ENCODE peak calls at places on chromosomes 7 and 10, in four cellular contexts. D is GM23248, V is PC-9, T is H9. L is an unnamed sample.

GRCh38 chr7:39306028-39306570 is 260.1 kb upstream of the YAE1 start:
- DNase-seq in T (no peak), V (no peak), D (peak), L (no peak)

GRCh38 chr10:92204238-92204637 is 86.6 kb downstream of the CPEB3 start:
- DNase-seq in V (no peak), D (no peak), T (no peak), L (no peak)

GRCh38 chr10:93599778-93600177 is 1.3 kb downstream of the RBP4 start:
- DNase-seq in T (no peak), V (no peak), D (no peak), L (no peak)

GRCh38 chr10:127196955-127197432 is 603 bp upstream of the INSYN2A start:
- DNase-seq in V (no peak), T (no peak), D (no peak), L (peak)

GRCh38 chr10:95434583-95434982 is 126.6 kb downstream of the SORBS1 start:
- DNase-seq in T (no peak), D (no peak), V (no peak), L (no peak)

GRCh38 chr7:98678215-98678614 is 61.1 kb downstream of the NPTX2 start:
- DNase-seq in D (no peak), V (no peak), T (no peak), L (no peak)

GRCh38 chr7:4273566-4274230 is 408.4 kb upstream of the FOXK1 start:
- DNase-seq in V (no peak), D (no peak), T (no peak), L (no peak)

GRCh38 chr7:64893401-64893800 is 9.7 kb upstream of the ZNF273 start:
- DNase-seq in T (no peak), D (no peak), V (no peak), L (no peak)

GRCh38 chr10:77524300-77524711 is 113.3 kb downstream of the KCNMA1 start:
- DNase-seq in T (no peak), D (peak), V (no peak), L (peak)

GRCh38 chr7:87797798-87798403 is 78.3 kb downstream of the SLC25A40 start:
- DNase-seq in V (peak), D (peak), T (no peak), L (peak)

GRCh38 chr10:90589825-90590224 is 268.0 kb downstream of the HTR7 start:
- DNase-seq in D (no peak), T (no peak), V (no peak), L (no peak)

GRCh38 chr7:44275146-44275545 is 50.2 kb downstream of the CAMK2B start:
- DNase-seq in T (no peak), V (no peak), D (no peak), L (no peak)

GRCh38 chr7:78769551-78770101 is 683.8 kb downstream of the MAGI2 start:
- DNase-seq in D (peak), T (no peak), V (no peak), L (no peak)

GRCh38 chr7:42236266-42237161 is 495 bp downstream of the GLI3 start:
- DNase-seq in V (no peak), T (peak), D (peak), L (peak)

GRCh38 chr10:71684356-71685173 is 35.0 kb downstream of the C10orf105 start:
- DNase-seq in D (peak), T (no peak), V (no peak), L (no peak)

GRCh38 chr7:93715234-93715633 is 140.7 kb upstream of the CALCR start:
- DNase-seq in T (peak), V (no peak), D (peak), L (peak)

GRCh38 chr7:140312141-140312846 is 86.0 kb downstream of the SLC37A3 start:
- DNase-seq in D (no peak), T (no peak), V (no peak), L (no peak)

GRCh38 chr7:48109848-48110663 is 21.0 kb downstream of the UPP1 start:
- DNase-seq in T (peak), D (peak), V (peak), L (peak)

GRCh38 chr7:31882187-31882586 is 188.0 kb downstream of the PDE1C start:
- DNase-seq in D (peak), T (peak), V (no peak), L (peak)

GRCh38 chr10:15704581-15704968 is 15.1 kb downstream of the ITGA8 start:
- DNase-seq in T (no peak), V (no peak), D (no peak), L (peak)

GRCh38 chr7:80014507-80014906 is 120.1 kb upstream of the GNAI1 start:
- DNase-seq in V (no peak), T (no peak), D (peak), L (peak)
- H3K4me2 ChIP-seq in V (peak), T (peak), D (no peak), L (no peak)

GRCh38 chr10:2800178-2800577 is 267.2 kb upstream of the PFKP start:
- DNase-seq in D (no peak), V (no peak), T (no peak), L (no peak)

GRCh38 chr10:2798340-2798739 is 269.0 kb upstream of the PFKP start:
- DNase-seq in V (no peak), T (peak), D (no peak), L (no peak)
- H3K4me2 ChIP-seq in V (no peak), T (no peak), D (no peak), L (no peak)

GRCh38 chr7:96546426-96546825 is 163.2 kb downstream of the SEM1 start:
- DNase-seq in D (no peak), T (no peak), V (peak), L (no peak)

GRCh38 chr7:96548664-96549063 is 161.0 kb downstream of the SEM1 start:
- DNase-seq in V (peak), T (no peak), D (no peak), L (no peak)

DNA sequence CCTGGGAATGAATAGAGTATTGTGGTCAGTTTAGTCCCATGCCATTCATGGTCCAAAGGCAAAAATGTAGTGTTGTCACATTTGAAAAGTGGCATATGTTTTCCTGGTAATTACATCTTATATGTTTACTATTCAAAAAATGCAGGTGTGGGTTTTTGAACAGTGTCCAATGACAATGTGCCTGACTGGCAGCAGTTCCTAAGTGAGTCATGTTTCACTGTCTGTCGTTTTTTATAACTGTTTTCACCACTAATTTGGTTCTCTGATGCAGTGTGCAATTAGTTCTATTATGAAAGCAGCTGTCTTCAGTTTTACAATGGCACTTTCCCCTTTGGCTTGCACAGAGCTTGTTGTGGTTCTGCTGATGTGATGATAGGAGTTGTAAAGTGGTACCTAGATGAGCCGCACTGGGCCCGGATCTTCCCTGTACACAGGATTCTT is 162.3 kb downstream of the SEM1 start:
- DNase-seq in V (peak), D (no peak), T (no peak), L (no peak)
- H3K4me2 ChIP-seq in V (peak), D (no peak), T (no peak), L (no peak)

DNA sequence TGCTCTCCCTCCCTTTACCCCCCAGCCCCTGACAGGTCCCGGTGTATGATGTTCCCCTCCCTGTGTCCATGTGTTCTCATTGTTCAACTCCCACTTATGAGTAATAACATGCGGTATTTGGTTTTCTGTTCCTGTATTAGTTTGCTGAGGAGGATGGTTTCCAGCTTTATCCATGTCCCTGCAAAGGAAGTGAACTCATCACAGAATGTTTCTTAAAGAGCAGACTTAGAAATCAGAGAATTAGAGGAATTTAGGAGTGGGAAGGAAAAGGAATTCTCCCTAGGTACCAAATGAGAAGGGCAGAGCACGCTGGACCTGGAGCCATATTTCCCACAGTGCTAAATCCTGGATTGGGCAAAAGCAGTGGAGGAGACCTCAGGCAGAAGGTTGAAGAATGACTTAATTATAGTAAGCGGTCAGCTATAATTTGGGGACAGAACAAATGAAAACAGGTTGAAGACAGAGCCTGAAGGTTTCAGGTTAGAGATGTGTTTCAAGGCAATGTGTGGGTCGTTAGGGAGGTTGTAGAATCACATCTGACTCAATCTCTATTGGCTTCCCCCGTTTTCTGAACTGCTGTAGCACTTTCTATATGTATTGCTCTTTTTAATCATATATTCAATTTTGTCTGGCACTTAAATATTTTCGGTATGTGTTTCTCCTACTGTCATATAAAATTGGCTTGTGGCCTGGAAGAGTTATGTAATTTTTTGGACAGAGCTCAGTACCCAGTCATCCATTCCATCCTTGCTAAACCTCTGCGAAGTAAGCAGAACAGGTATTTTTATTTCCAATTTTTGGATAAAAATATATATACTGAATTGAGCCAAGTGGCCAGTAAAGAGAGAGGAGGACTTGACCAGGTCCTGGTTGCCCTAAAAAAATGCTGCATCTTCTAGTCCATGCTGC is 210.5 kb upstream of the KLF6 start:
- DNase-seq in T (no peak), D (peak), V (no peak), L (peak)
- H3K4me2 ChIP-seq in T (no peak), D (peak), V (no peak), L (no peak)

DNA sequence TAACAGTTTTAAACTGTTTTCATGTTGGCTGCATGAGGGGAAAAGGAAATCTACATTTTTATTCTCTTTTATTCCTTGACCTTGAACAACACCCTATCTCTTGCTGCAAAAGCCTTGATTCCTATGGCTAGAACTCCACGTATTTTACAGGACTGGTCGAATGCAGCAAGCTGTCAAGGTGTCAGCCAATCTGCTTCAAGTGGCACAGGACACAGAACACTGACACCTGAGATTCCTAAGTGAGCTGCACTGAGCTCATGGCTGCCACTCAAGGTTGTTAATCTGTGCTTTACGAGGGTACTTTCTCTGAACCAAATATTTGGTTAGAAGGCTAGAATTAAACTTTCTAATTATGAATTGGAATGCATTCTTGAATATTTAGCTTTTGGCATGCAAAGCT is 349.7 kb upstream of the COBL start:
- DNase-seq in V (no peak), D (no peak), T (no peak), L (no peak)
- H3K4me2 ChIP-seq in V (no peak), D (no peak), T (no peak), L (no peak)

GRCh38 chr7:151429555-151430331 is 10.2 kb downstream of the CRYGN start:
- DNase-seq in V (peak), D (peak), T (no peak), L (no peak)
- H3K4me2 ChIP-seq in V (peak), D (no peak), T (no peak), L (no peak)

DNA sequence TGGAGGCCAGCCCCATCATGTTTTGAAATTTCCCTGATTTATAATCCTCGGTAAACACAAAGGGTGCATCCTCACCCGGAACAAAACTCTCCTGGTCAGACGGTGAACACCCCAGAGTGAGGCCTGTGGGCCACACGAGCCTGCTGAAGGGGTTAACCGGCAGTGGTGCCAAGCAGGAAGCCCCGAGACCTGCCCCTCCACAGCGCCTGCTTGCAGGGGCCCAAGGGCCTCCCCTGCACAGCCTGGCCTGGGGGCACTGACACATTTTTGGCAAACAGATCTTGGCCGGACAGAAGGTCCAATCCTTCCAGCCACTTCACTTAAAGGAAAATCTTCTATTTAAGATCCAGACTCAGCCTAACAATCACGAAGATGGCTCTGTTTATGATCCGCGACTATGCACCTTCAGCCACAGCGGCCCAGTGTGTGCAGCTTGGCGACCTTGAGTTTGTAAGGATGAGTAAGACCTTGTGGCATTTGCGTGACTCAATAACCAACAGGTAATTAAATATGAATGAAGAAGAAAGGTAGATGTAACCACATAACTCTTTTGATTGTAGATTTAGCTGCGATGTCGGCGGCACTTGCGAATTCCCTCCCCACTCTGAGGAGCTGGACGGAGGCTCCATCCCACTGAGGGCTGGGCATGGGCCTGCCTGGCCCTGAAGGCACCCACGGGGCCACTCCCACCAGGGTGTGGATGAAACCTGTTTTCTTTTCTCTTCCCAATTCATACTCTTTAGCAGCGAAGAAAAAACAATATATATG is 328.2 kb downstream of the DNAJB6 start:
- DNase-seq in V (peak), D (no peak), T (no peak), L (no peak)
- H3K4me2 ChIP-seq in V (no peak), D (no peak), T (no peak), L (no peak)